ENCODE peak calls at places on chromosomes 12 and 14, in nine cellular contexts. P, J, E, L, D, B, Q, H and C are unnamed samples.

GRCh38 chr14:68462683-68463082 is 330.2 kb downstream of the ZFP36L1 start:
- DNase-seq in P (no peak), J (no peak), E (no peak), L (no peak), D (no peak), B (no peak), Q (peak), H (no peak), C (no peak)

GRCh38 chr14:24437736-24438067 is 4.9 kb downstream of the SDR39U1 start:
- DNase-seq in P (no peak), J (no peak), E (no peak), L (no peak), D (no peak), B (no peak), Q (no peak), H (no peak), C (no peak)

GRCh38 chr14:83975435-83976222 is 1554.3 kb upstream of the FLRT2 start:
- DNase-seq in P (no peak), J (peak), E (no peak), L (no peak), D (peak), B (no peak), Q (no peak), H (no peak), C (no peak)

GRCh38 chr14:63650336-63650952 is 8.8 kb upstream of the WDR89 start:
- DNase-seq in P (no peak), J (no peak), E (no peak), L (no peak), D (no peak), B (no peak), Q (peak), H (no peak), C (no peak)

GRCh38 chr14:103214461-103214958 is 91.2 kb downstream of the TNFAIP2 start:
- DNase-seq in P (no peak), J (no peak), E (no peak), L (no peak), D (no peak), B (no peak), Q (no peak), H (no peak), C (no peak)

GRCh38 chr12:113371808-113372207 is 13.4 kb downstream of the PLBD2 start:
- DNase-seq in P (no peak), J (no peak), E (no peak), L (no peak), D (no peak), B (no peak), Q (no peak), H (no peak), C (no peak)

GRCh38 chr14:34926552-34926951 is 51.4 kb upstream of the BAZ1A start:
- DNase-seq in P (no peak), J (no peak), E (no peak), L (no peak), D (no peak), B (no peak), Q (no peak), H (no peak), C (no peak)

GRCh38 chr12:128784030-128784770 is 39.6 kb downstream of the SLC15A4 start:
- DNase-seq in P (no peak), J (no peak), E (no peak), L (no peak), D (no peak), B (no peak), Q (no peak), H (peak), C (no peak)

GRCh38 chr12:25789520-25789919 is 169.0 kb upstream of the RASSF8 start:
- DNase-seq in P (no peak), J (no peak), E (no peak), L (no peak), D (peak), B (no peak), Q (no peak), H (no peak), C (no peak)

DNA sequence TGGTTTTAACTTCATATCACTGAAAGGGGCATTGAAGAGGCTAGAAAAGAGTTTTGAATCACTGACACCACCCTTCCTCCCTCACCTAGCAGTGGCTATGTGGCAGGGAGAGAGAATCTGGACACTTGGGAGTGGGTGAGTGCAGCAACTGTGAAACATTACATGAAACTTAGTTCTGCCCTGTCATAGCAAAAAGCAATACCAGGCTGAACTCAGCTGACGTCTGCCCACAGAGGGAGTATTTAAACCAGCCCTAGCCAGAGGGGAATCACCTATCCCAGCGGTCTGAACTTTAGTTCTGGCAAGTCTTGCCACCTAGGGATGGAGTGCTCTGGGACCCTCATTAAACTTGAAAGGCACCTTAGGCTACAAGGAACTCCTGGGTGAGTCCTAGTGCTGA is 20.7 kb upstream of the UNC79 start:
- DNase-seq in P (no peak), J (no peak), E (no peak), L (no peak), D (no peak), B (no peak), Q (no peak), H (no peak), C (no peak)
- TF ChIP-seq CTCF in P (no peak), J (no peak), E (no peak), L (no peak), D (no peak), B (no peak), Q (no peak), H (no peak), C (no peak)

DNA sequence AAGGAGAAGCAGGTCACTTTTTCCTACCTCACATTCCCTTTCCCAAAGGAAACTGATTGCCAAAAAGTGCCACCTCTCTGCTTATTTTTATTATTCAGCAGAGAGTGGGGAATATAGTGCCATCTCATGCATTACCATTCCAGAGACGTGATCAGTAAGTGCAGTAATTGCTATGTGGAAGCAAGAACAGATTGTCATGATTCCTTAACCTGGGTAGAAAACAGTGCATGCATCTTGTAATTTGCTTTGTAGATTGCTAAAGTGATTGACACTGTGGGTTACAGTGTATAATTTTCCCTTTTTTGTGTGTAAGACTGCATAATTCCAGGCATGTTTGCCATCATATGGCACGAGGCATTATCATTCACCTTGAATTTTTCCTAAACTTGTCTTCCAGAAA is 332.5 kb downstream of the DIO2 start:
- DNase-seq in P (no peak), J (no peak), E (no peak), L (no peak), D (no peak), B (no peak), Q (no peak), H (no peak), C (no peak)
- TF ChIP-seq CTCF in P (no peak), J (no peak), E (no peak), L (no peak), D (no peak), B (no peak), Q (no peak), H (no peak), C (no peak)

DNA sequence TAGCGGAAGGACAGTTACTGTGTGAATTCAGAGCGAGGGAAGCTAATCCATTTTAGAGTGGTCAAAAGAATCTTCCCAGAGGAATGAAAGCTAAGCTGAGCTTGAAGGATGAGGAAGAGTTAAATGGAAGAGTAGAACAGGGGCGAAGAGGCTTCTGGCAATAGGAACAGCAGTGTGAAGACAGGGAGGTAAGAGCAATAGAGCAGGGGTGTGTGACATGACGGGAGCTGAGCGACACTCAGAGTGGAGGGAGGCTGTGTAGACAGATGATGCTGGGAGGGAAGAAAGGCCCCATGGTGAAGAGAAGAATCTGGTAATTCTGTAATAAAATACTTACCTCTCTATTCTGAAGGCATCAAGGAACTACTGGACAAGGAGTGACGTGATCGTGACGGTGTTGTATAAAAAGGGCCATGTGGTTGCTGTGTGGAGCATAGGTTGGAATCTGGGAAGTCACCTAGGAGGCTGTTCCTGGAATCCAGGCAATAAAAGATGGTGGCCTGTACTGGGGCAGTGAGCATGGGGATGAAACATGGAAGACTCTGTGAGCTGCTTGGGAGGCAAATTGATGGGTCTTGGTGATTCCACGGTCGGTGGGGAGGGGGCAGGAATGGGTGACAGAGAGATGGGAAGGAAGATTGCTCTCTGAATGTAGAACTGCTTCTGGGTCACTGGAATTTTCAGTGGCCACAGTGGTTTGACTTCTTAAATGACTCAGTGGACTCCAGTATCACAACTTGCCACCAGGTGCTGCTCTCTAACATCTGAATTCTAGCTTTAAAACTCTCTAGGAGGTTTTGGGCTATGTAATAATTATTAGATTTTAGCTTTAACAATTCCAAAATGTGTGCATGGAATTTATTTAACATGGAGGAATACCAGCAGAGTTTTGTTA is 164.1 kb downstream of the ATP23 start:
- DNase-seq in P (no peak), J (no peak), E (no peak), L (no peak), D (no peak), B (no peak), Q (peak), H (peak), C (no peak)
- TF ChIP-seq CTCF in P (peak), J (no peak), E (no peak), L (no peak), D (peak), B (no peak), Q (peak), H (peak), C (no peak)

GRCh38 chr12:56206373-56207166 is 15.2 kb downstream of the RNF41 start:
- DNase-seq in P (no peak), J (no peak), E (no peak), L (peak), D (peak), B (peak), Q (peak), H (peak), C (no peak)

GRCh38 chr12:56204275-56204674 is 15.0 kb upstream of the SMARCC2 start:
- DNase-seq in P (no peak), J (no peak), E (no peak), L (no peak), D (no peak), B (no peak), Q (no peak), H (no peak), C (no peak)

GRCh38 chr12:56202838-56203237 is 13.6 kb upstream of the SMARCC2 start:
- DNase-seq in P (no peak), J (no peak), E (no peak), L (no peak), D (no peak), B (no peak), Q (no peak), H (no peak), C (no peak)

GRCh38 chr12:56208014-56208413 is 13.7 kb downstream of the RNF41 start:
- DNase-seq in P (no peak), J (no peak), E (no peak), L (no peak), D (no peak), B (no peak), Q (no peak), H (no peak), C (no peak)

GRCh38 chr12:56205445-56205844 is 16.2 kb upstream of the SMARCC2 start:
- DNase-seq in P (no peak), J (no peak), E (no peak), L (no peak), D (no peak), B (no peak), Q (no peak), H (no peak), C (no peak)
- TF ChIP-seq CTCF in P (no peak), J (no peak), E (no peak), L (no peak), D (no peak), B (no peak), Q (no peak), H (no peak), C (no peak)